ENCODE peak calls at places on chromosomes 3 and 15, in four cellular contexts. C is SK-N-SH, T is transverse colon, Q is ovary. P is an unnamed sample.

GRCh38 chr3:195806916-195807231 is 4.9 kb downstream of the MUC4 start:
- DNase-seq in C (no peak), T (peak; percentile 8), Q (no peak), P (no peak)

GRCh38 chr15:40329804-40330203 is 6.3 kb downstream of the INAFM2 start:
- DNase-seq in Q (no peak), T (no peak), C (no peak), P (no peak)

GRCh38 chr15:38612159-38612863 is 47.7 kb upstream of the RASGRP1 start:
- DNase-seq in C (no peak), Q (no peak), T (no peak), P (no peak)

GRCh38 chr15:51750942-51751686 is at the start of gene TMOD2:
- DNase-seq in Q (peak; percentile 54), C (peak; percentile 89), T (peak; percentile 49), P (peak; percentile 58)

GRCh38 chr15:96703794-96704550 is 373.5 kb downstream of the NR2F2 start:
- DNase-seq in T (no peak), Q (no peak), C (no peak), P (no peak)

GRCh38 chr3:99918720-99919119 is 101.1 kb downstream of the CMSS1 start:
- DNase-seq in T (no peak), C (no peak), Q (no peak), P (no peak)

GRCh38 chr15:40235201-40235890 is 3.5 kb upstream of the PAK6 start:
- DNase-seq in Q (no peak), T (no peak), C (peak; percentile 59), P (no peak)

GRCh38 chr3:9022305-9022985 is 59.2 kb upstream of the RAD18 start:
- DNase-seq in C (no peak), T (no peak), Q (peak; percentile 42), P (no peak)

GRCh38 chr3:13653631-13654279 is 104.8 kb downstream of the FBLN2 start:
- DNase-seq in C (no peak), Q (no peak), T (no peak), P (no peak)

GRCh38 chr3:13651057-13651400 is 102.1 kb downstream of the FBLN2 start:
- DNase-seq in C (no peak), T (no peak), Q (no peak), P (no peak)

GRCh38 chr3:13651775-13652428 is 103.0 kb downstream of the FBLN2 start:
- DNase-seq in T (no peak), C (no peak), Q (no peak), P (no peak)

GRCh38 chr3:13654330-13655073 is 105.6 kb downstream of the FBLN2 start:
- DNase-seq in Q (no peak), T (no peak), C (peak; percentile 65), P (no peak)

DNA sequence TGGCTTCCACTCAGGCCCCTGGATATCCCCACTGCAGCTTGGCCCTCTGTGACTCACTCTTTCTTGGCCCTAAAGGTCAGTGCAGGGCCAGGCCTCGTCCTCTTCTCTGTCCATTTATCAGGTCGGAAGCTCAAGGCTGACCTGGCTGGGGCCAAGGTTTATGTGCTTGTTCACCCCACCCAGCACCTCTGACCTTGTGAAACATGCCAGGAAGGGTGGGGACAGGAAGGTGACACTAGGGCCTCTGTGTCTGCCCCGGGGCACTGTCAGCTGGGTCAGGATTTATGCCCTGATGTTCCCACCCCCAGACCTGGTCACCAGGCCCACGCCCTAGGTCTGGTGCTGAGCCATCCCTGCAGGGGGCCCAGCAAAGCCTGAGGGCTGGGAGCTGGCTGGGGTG is 103.8 kb downstream of the FBLN2 start:
- DNase-seq in T (no peak), C (no peak), Q (no peak), P (no peak)
- H3K27ac ChIP-seq in T (no peak overlapping the region), C (no peak overlapping the region), Q (no peak overlapping the region), P (no peak overlapping the region)

GRCh38 chr3:184230603-184231528 is 1.5 kb downstream of the VWA5B2 start:
- DNase-seq in T (peak; percentile 33), Q (no peak), C (peak; percentile 63), P (no peak)
- H3K27me3 ChIP-seq in T (peaks cover 76% of the 10 kb centered on the region), Q (no peaks in the 10 kb centered on the region), C (peaks cover 27% of the 10 kb centered on the region), P (peaks cover 53% of the 10 kb centered on the region)

GRCh38 chr3:126921425-126921824 is 61.5 kb upstream of the PLXNA1 start:
- DNase-seq in C (no peak), T (peak; percentile 29), Q (no peak), P (no peak)
- TF ChIP-seq EP300 in C (no peak), T (no peak), Q (no peak), P (no peak)

DNA sequence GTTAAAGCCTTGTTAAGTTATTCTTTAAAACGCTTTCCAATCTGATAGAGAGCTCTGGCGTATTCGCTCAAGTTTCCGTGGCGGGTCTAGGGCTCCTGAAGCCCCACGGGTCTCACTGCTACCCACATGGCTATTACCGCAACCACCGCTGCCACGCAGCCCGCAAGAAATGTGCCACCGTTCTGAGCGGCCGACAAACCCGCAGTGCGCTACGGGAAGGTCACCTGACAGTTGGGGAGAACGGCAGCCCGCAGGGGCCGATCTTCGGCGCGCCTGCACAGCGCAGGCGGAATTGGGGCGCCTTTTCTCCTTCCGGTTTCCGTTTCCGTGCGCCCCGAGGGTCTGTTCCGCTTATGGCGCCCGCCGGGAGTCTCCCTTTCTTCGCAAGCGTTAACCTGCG is 76.6 kb upstream of the SNRPN start:
- DNase-seq in C (peak; percentile 57), T (peak; percentile 6), Q (peak; percentile 47), P (no peak)
- H3K27ac ChIP-seq in C (peak overlapping the region; percentile 18), T (no peak overlapping the region), Q (no peak overlapping the region), P (no peak overlapping the region)

GRCh38 chr3:46052531-46052930 is 25.2 kb upstream of the XCR1 start:
- DNase-seq in C (no peak), T (no peak), Q (no peak), P (no peak)

DNA sequence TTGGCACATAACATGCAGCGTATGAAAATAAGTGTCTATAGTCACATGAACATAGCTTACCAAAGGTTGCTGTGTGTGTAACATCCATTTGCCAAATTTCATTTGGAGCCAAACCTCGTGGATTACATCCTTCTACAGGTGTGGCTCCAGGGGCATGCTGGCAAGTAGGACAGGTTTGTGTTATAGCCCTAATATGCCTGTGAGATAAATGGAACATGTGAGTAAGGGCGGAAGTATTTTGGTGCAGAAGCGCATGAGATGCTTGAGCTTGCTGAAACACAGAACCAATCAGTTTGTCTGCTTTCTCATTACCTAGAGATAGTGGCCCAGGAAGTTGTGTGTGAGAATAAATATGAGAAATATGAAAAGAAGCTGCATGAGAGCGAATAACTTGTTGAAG is 21.8 kb upstream of the XCR1 start:
- DNase-seq in T (no peak), C (no peak), Q (no peak), P (no peak)
- H3K27me3 ChIP-seq in T (no peaks in the 10 kb centered on the region), C (peaks cover 26% of the 10 kb centered on the region), Q (no peaks in the 10 kb centered on the region), P (no peaks in the 10 kb centered on the region)

GRCh38 chr3:67291287-67292252 is 293.5 kb downstream of the KBTBD8 start:
- DNase-seq in Q (no peak), T (no peak), C (no peak), P (no peak)

GRCh38 chr3:67292356-67293225 is 294.5 kb downstream of the KBTBD8 start:
- DNase-seq in T (peak; percentile 16), C (no peak), Q (no peak), P (no peak)

GRCh38 chr3:67297715-67298475 is 299.8 kb downstream of the KBTBD8 start:
- DNase-seq in C (no peak), Q (no peak), T (no peak), P (no peak)

GRCh38 chr3:67296039-67296892 is 298.2 kb downstream of the KBTBD8 start:
- DNase-seq in C (no peak), T (no peak), Q (no peak), P (no peak)

GRCh38 chr3:67294341-67294740 is 296.2 kb downstream of the KBTBD8 start:
- DNase-seq in T (no peak), C (no peak), Q (no peak), P (no peak)
- TF ChIP-seq EP300 in T (no peak), C (no peak), Q (no peak), P (no peak)

GRCh38 chr15:78067328-78068241 is 9.9 kb downstream of the TBC1D2B start:
- DNase-seq in C (peak; percentile 77), T (no peak), Q (no peak), P (no peak)

GRCh38 chr15:78070049-78070698 is 7.3 kb downstream of the TBC1D2B start:
- DNase-seq in C (no peak), T (peak; percentile 56), Q (no peak), P (peak; percentile 60)

GRCh38 chr15:78071378-78071777 is 6.1 kb downstream of the TBC1D2B start:
- DNase-seq in T (no peak), C (no peak), Q (no peak), P (no peak)

GRCh38 chr15:78069052-78069414 is 8.5 kb downstream of the TBC1D2B start:
- DNase-seq in Q (no peak), T (no peak), C (no peak), P (no peak)

GRCh38 chr15:78069630-78070029 is 7.9 kb downstream of the TBC1D2B start:
- DNase-seq in Q (no peak), T (no peak), C (no peak), P (no peak)
- H3K27ac ChIP-seq in Q (no peak overlapping the region), T (peak overlapping the region; percentile 97), C (peak overlapping the region; percentile 99), P (peak overlapping the region; percentile 72)

DNA sequence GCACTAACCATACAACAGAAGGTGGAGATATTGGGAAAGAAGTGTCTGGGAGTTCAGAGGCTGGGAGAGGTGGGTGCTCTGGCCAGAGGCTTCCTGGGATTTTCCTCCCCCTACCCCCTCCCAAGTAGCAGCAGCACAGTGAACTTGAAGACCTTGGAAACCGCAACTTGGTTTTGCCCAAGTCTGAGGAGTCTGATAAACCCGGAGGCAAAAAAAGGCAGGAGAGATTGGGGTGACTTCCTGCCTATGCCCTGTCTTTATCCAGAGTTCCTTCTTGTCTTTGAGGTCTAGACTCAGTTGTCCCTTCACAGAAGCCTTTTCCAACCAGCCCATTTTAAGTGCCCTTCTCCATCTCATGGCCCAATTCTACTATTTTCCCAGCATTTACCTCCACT is 25.4 kb upstream of the THRB start:
- DNase-seq in Q (no peak), T (no peak), C (no peak), P (no peak)
- H3K27me3 ChIP-seq in Q (no peaks in the 10 kb centered on the region), T (peaks cover 10% of the 10 kb centered on the region), C (peaks cover 10% of the 10 kb centered on the region), P (no peaks in the 10 kb centered on the region)